ENCODE peak calls at places on chromosome 22, in six cellular contexts. One of them, this sample, is unnamed.

GRCh38 chr22:37330200-37331033 is 48.1 kb downstream of the CYTH4 start:
- DNase-seq in hippocampal formation: peak
- DNase-seq in stimulated activated CD8-positive, alpha-beta memory T cell treated with anti-CD3 and anti-CD28 coated beads, Interleukin-15, amount 100 ng/mL, for 24 hours: no peak
- DNase-seq in HTR-8/SVneo: no peak
- DNase-seq in endothelial cell: peak
- DNase-seq in NCI-H69: peak
- DNase-seq in this sample: no peak

GRCh38 chr22:46614070-46614931 is 5.9 kb upstream of the GRAMD4 start:
- DNase-seq in NCI-H69: no peak
- DNase-seq in HTR-8/SVneo: no peak
- DNase-seq in endothelial cell: no peak
- DNase-seq in hippocampal formation: no peak
- DNase-seq in stimulated activated CD8-positive, alpha-beta memory T cell treated with anti-CD3 and anti-CD28 coated beads, Interleukin-15, amount 100 ng/mL, for 24 hours: no peak
- DNase-seq in this sample: no peak

GRCh38 chr22:50258361-50259292 is 2.9 kb downstream of the MAPK12 start:
- DNase-seq in stimulated activated CD8-positive, alpha-beta memory T cell treated with anti-CD3 and anti-CD28 coated beads, Interleukin-15, amount 100 ng/mL, for 24 hours: no peak
- DNase-seq in hippocampal formation: no peak
- DNase-seq in NCI-H69: no peak
- DNase-seq in HTR-8/SVneo: no peak
- DNase-seq in endothelial cell: no peak
- DNase-seq in this sample: no peak

GRCh38 chr22:19713228-19713627 is 1.1 kb upstream of the SEPTIN5 start:
- DNase-seq in HTR-8/SVneo: no peak
- DNase-seq in stimulated activated CD8-positive, alpha-beta memory T cell treated with anti-CD3 and anti-CD28 coated beads, Interleukin-15, amount 100 ng/mL, for 24 hours: no peak
- DNase-seq in NCI-H69: no peak
- DNase-seq in hippocampal formation: no peak
- DNase-seq in endothelial cell: no peak
- DNase-seq in this sample: no peak

GRCh38 chr22:20536590-20537324 is 29.3 kb downstream of the MED15 start:
- DNase-seq in hippocampal formation: no peak
- DNase-seq in endothelial cell: no peak
- DNase-seq in stimulated activated CD8-positive, alpha-beta memory T cell treated with anti-CD3 and anti-CD28 coated beads, Interleukin-15, amount 100 ng/mL, for 24 hours: no peak
- DNase-seq in NCI-H69: peak
- DNase-seq in HTR-8/SVneo: no peak
- DNase-seq in this sample: no peak

GRCh38 chr22:21064917-21065864 is 19.4 kb downstream of the LRRC74B start:
- DNase-seq in HTR-8/SVneo: no peak
- DNase-seq in hippocampal formation: no peak
- DNase-seq in endothelial cell: no peak
- DNase-seq in NCI-H69: peak
- DNase-seq in stimulated activated CD8-positive, alpha-beta memory T cell treated with anti-CD3 and anti-CD28 coated beads, Interleukin-15, amount 100 ng/mL, for 24 hours: no peak
- DNase-seq in this sample: no peak

GRCh38 chr22:42010778-42011177 is 12.2 kb downstream of the WBP2NL start:
- DNase-seq in endothelial cell: no peak
- DNase-seq in HTR-8/SVneo: no peak
- DNase-seq in NCI-H69: no peak
- DNase-seq in hippocampal formation: no peak
- DNase-seq in stimulated activated CD8-positive, alpha-beta memory T cell treated with anti-CD3 and anti-CD28 coated beads, Interleukin-15, amount 100 ng/mL, for 24 hours: no peak
- DNase-seq in this sample: peak

GRCh38 chr22:32204856-32205722 is at the start of gene RFPL2:
- DNase-seq in hippocampal formation: peak
- DNase-seq in stimulated activated CD8-positive, alpha-beta memory T cell treated with anti-CD3 and anti-CD28 coated beads, Interleukin-15, amount 100 ng/mL, for 24 hours: no peak
- DNase-seq in NCI-H69: peak
- DNase-seq in HTR-8/SVneo: peak
- DNase-seq in endothelial cell: peak
- DNase-seq in this sample: no peak

GRCh38 chr22:33116846-33117547 is 58.8 kb upstream of the SYN3 start:
- DNase-seq in stimulated activated CD8-positive, alpha-beta memory T cell treated with anti-CD3 and anti-CD28 coated beads, Interleukin-15, amount 100 ng/mL, for 24 hours: no peak
- DNase-seq in hippocampal formation: no peak
- DNase-seq in endothelial cell: peak
- DNase-seq in NCI-H69: no peak
- DNase-seq in HTR-8/SVneo: no peak
- DNase-seq in this sample: no peak

GRCh38 chr22:46646531-46647211 is 26.5 kb downstream of the GRAMD4 start:
- DNase-seq in NCI-H69: no peak
- DNase-seq in hippocampal formation: no peak
- DNase-seq in endothelial cell: no peak
- DNase-seq in stimulated activated CD8-positive, alpha-beta memory T cell treated with anti-CD3 and anti-CD28 coated beads, Interleukin-15, amount 100 ng/mL, for 24 hours: no peak
- DNase-seq in HTR-8/SVneo: no peak
- DNase-seq in this sample: no peak

GRCh38 chr22:49938565-49939136 is 20.2 kb downstream of the CRELD2 start:
- DNase-seq in endothelial cell: no peak
- DNase-seq in NCI-H69: no peak
- DNase-seq in hippocampal formation: no peak
- DNase-seq in stimulated activated CD8-positive, alpha-beta memory T cell treated with anti-CD3 and anti-CD28 coated beads, Interleukin-15, amount 100 ng/mL, for 24 hours: no peak
- DNase-seq in HTR-8/SVneo: no peak
- DNase-seq in this sample: no peak

GRCh38 chr22:26792522-26792921 is 135.1 kb downstream of the MIAT start:
- DNase-seq in endothelial cell: no peak
- DNase-seq in HTR-8/SVneo: no peak
- DNase-seq in hippocampal formation: no peak
- DNase-seq in NCI-H69: no peak
- DNase-seq in stimulated activated CD8-positive, alpha-beta memory T cell treated with anti-CD3 and anti-CD28 coated beads, Interleukin-15, amount 100 ng/mL, for 24 hours: no peak
- DNase-seq in this sample: no peak

GRCh38 chr22:40215266-40215665 is 37.5 kb downstream of the TNRC6B start:
- DNase-seq in NCI-H69: peak
- DNase-seq in HTR-8/SVneo: no peak
- DNase-seq in stimulated activated CD8-positive, alpha-beta memory T cell treated with anti-CD3 and anti-CD28 coated beads, Interleukin-15, amount 100 ng/mL, for 24 hours: no peak
- DNase-seq in endothelial cell: no peak
- DNase-seq in hippocampal formation: peak
- DNase-seq in this sample: peak

GRCh38 chr22:38474003-38474607 is 6.2 kb downstream of the KDELR3 start:
- DNase-seq in NCI-H69: no peak
- DNase-seq in hippocampal formation: no peak
- DNase-seq in stimulated activated CD8-positive, alpha-beta memory T cell treated with anti-CD3 and anti-CD28 coated beads, Interleukin-15, amount 100 ng/mL, for 24 hours: no peak
- DNase-seq in HTR-8/SVneo: no peak
- DNase-seq in endothelial cell: no peak
- DNase-seq in this sample: no peak

GRCh38 chr22:20298803-20299735 is 20.8 kb downstream of the DGCR6L start:
- DNase-seq in endothelial cell: peak
- DNase-seq in HTR-8/SVneo: peak
- DNase-seq in NCI-H69: peak
- DNase-seq in hippocampal formation: no peak
- DNase-seq in stimulated activated CD8-positive, alpha-beta memory T cell treated with anti-CD3 and anti-CD28 coated beads, Interleukin-15, amount 100 ng/mL, for 24 hours: peak
- DNase-seq in this sample: peak

GRCh38 chr22:38739300-38740055 is 16.3 kb downstream of the SUN2 start:
- DNase-seq in HTR-8/SVneo: no peak
- DNase-seq in stimulated activated CD8-positive, alpha-beta memory T cell treated with anti-CD3 and anti-CD28 coated beads, Interleukin-15, amount 100 ng/mL, for 24 hours: no peak
- DNase-seq in endothelial cell: no peak
- DNase-seq in NCI-H69: no peak
- DNase-seq in hippocampal formation: no peak
- DNase-seq in this sample: no peak

GRCh38 chr22:26035523-26035922 is 133.7 kb upstream of the SEZ6L start:
- DNase-seq in HTR-8/SVneo: no peak
- DNase-seq in stimulated activated CD8-positive, alpha-beta memory T cell treated with anti-CD3 and anti-CD28 coated beads, Interleukin-15, amount 100 ng/mL, for 24 hours: no peak
- DNase-seq in endothelial cell: no peak
- DNase-seq in NCI-H69: no peak
- DNase-seq in hippocampal formation: no peak
- DNase-seq in this sample: no peak

GRCh38 chr22:44884968-44885805 is 124.6 kb downstream of the PHF21B start:
- DNase-seq in HTR-8/SVneo: peak
- DNase-seq in hippocampal formation: no peak
- DNase-seq in NCI-H69: peak
- DNase-seq in stimulated activated CD8-positive, alpha-beta memory T cell treated with anti-CD3 and anti-CD28 coated beads, Interleukin-15, amount 100 ng/mL, for 24 hours: no peak
- DNase-seq in endothelial cell: no peak
- DNase-seq in this sample: no peak

GRCh38 chr22:24983151-24983550 is 30.6 kb downstream of the KIAA1671 start:
- DNase-seq in NCI-H69: no peak
- DNase-seq in endothelial cell: no peak
- DNase-seq in HTR-8/SVneo: no peak
- DNase-seq in stimulated activated CD8-positive, alpha-beta memory T cell treated with anti-CD3 and anti-CD28 coated beads, Interleukin-15, amount 100 ng/mL, for 24 hours: no peak
- DNase-seq in hippocampal formation: no peak
- DNase-seq in this sample: no peak

GRCh38 chr22:24965822-24966626 is 13.5 kb downstream of the KIAA1671 start:
- DNase-seq in stimulated activated CD8-positive, alpha-beta memory T cell treated with anti-CD3 and anti-CD28 coated beads, Interleukin-15, amount 100 ng/mL, for 24 hours: no peak
- DNase-seq in hippocampal formation: no peak
- DNase-seq in HTR-8/SVneo: no peak
- DNase-seq in NCI-H69: peak
- DNase-seq in endothelial cell: no peak
- DNase-seq in this sample: no peak

GRCh38 chr22:22720201-22720723 is 75.8 kb downstream of the GGTLC2 start:
- DNase-seq in HTR-8/SVneo: no peak
- DNase-seq in endothelial cell: peak
- DNase-seq in stimulated activated CD8-positive, alpha-beta memory T cell treated with anti-CD3 and anti-CD28 coated beads, Interleukin-15, amount 100 ng/mL, for 24 hours: no peak
- DNase-seq in hippocampal formation: peak
- DNase-seq in NCI-H69: peak
- DNase-seq in this sample: no peak

GRCh38 chr22:27217154-27217553 is 559.8 kb downstream of the MIAT start:
- DNase-seq in endothelial cell: no peak
- DNase-seq in HTR-8/SVneo: no peak
- DNase-seq in stimulated activated CD8-positive, alpha-beta memory T cell treated with anti-CD3 and anti-CD28 coated beads, Interleukin-15, amount 100 ng/mL, for 24 hours: no peak
- DNase-seq in hippocampal formation: no peak
- DNase-seq in NCI-H69: no peak
- DNase-seq in this sample: no peak

GRCh38 chr22:31105282-31105929 is 2.0 kb downstream of the SELENOM start:
- DNase-seq in HTR-8/SVneo: no peak
- DNase-seq in stimulated activated CD8-positive, alpha-beta memory T cell treated with anti-CD3 and anti-CD28 coated beads, Interleukin-15, amount 100 ng/mL, for 24 hours: no peak
- DNase-seq in endothelial cell: no peak
- DNase-seq in hippocampal formation: no peak
- DNase-seq in NCI-H69: no peak
- DNase-seq in this sample: no peak

GRCh38 chr22:20724676-20725454 is 49.0 kb upstream of the SERPIND1 start:
- DNase-seq in stimulated activated CD8-positive, alpha-beta memory T cell treated with anti-CD3 and anti-CD28 coated beads, Interleukin-15, amount 100 ng/mL, for 24 hours: no peak
- DNase-seq in hippocampal formation: no peak
- DNase-seq in endothelial cell: no peak
- DNase-seq in HTR-8/SVneo: no peak
- DNase-seq in NCI-H69: no peak
- DNase-seq in this sample: no peak

GRCh38 chr22:33793464-33793863 is 126.8 kb downstream of the LARGE1 start:
- DNase-seq in HTR-8/SVneo: no peak
- DNase-seq in hippocampal formation: peak
- DNase-seq in stimulated activated CD8-positive, alpha-beta memory T cell treated with anti-CD3 and anti-CD28 coated beads, Interleukin-15, amount 100 ng/mL, for 24 hours: no peak
- DNase-seq in NCI-H69: no peak
- DNase-seq in endothelial cell: no peak
- DNase-seq in this sample: no peak

GRCh38 chr22:27100789-27101188 is 443.4 kb downstream of the MIAT start:
- DNase-seq in NCI-H69: no peak
- DNase-seq in hippocampal formation: no peak
- DNase-seq in HTR-8/SVneo: no peak
- DNase-seq in endothelial cell: peak
- DNase-seq in stimulated activated CD8-positive, alpha-beta memory T cell treated with anti-CD3 and anti-CD28 coated beads, Interleukin-15, amount 100 ng/mL, for 24 hours: no peak
- DNase-seq in this sample: peak

GRCh38 chr22:28779833-28780232 is 7.3 kb downstream of the CCDC117 start:
- DNase-seq in NCI-H69: no peak
- DNase-seq in endothelial cell: no peak
- DNase-seq in hippocampal formation: no peak
- DNase-seq in stimulated activated CD8-positive, alpha-beta memory T cell treated with anti-CD3 and anti-CD28 coated beads, Interleukin-15, amount 100 ng/mL, for 24 hours: no peak
- DNase-seq in HTR-8/SVneo: no peak
- DNase-seq in this sample: no peak

GRCh38 chr22:49323751-49324415 is 503.8 kb downstream of the BRD1 start:
- DNase-seq in hippocampal formation: no peak
- DNase-seq in HTR-8/SVneo: no peak
- DNase-seq in endothelial cell: no peak
- DNase-seq in NCI-H69: no peak
- DNase-seq in stimulated activated CD8-positive, alpha-beta memory T cell treated with anti-CD3 and anti-CD28 coated beads, Interleukin-15, amount 100 ng/mL, for 24 hours: no peak
- DNase-seq in this sample: peak

GRCh38 chr22:38699784-38700183 is 959 bp downstream of the JOSD1 start:
- DNase-seq in NCI-H69: peak
- DNase-seq in endothelial cell: no peak
- DNase-seq in HTR-8/SVneo: no peak
- DNase-seq in stimulated activated CD8-positive, alpha-beta memory T cell treated with anti-CD3 and anti-CD28 coated beads, Interleukin-15, amount 100 ng/mL, for 24 hours: no peak
- DNase-seq in hippocampal formation: no peak
- DNase-seq in this sample: no peak

GRCh38 chr22:50157976-50158375 is 12.6 kb upstream of the PANX2 start:
- DNase-seq in HTR-8/SVneo: no peak
- DNase-seq in endothelial cell: no peak
- DNase-seq in stimulated activated CD8-positive, alpha-beta memory T cell treated with anti-CD3 and anti-CD28 coated beads, Interleukin-15, amount 100 ng/mL, for 24 hours: no peak
- DNase-seq in NCI-H69: peak
- DNase-seq in hippocampal formation: no peak
- DNase-seq in this sample: peak

GRCh38 chr22:26903030-26903856 is 245.9 kb downstream of the MIAT start:
- DNase-seq in hippocampal formation: no peak
- DNase-seq in NCI-H69: peak
- DNase-seq in HTR-8/SVneo: no peak
- DNase-seq in endothelial cell: peak
- DNase-seq in stimulated activated CD8-positive, alpha-beta memory T cell treated with anti-CD3 and anti-CD28 coated beads, Interleukin-15, amount 100 ng/mL, for 24 hours: no peak
- DNase-seq in this sample: no peak

GRCh38 chr22:45320326-45320976 is 10.7 kb downstream of the FAM118A start:
- DNase-seq in NCI-H69: no peak
- DNase-seq in hippocampal formation: no peak
- DNase-seq in endothelial cell: no peak
- DNase-seq in HTR-8/SVneo: no peak
- DNase-seq in stimulated activated CD8-positive, alpha-beta memory T cell treated with anti-CD3 and anti-CD28 coated beads, Interleukin-15, amount 100 ng/mL, for 24 hours: no peak
- DNase-seq in this sample: no peak

GRCh38 chr22:42868751-42869251 is 11.7 kb upstream of the ARFGAP3 start:
- DNase-seq in HTR-8/SVneo: no peak
- DNase-seq in stimulated activated CD8-positive, alpha-beta memory T cell treated with anti-CD3 and anti-CD28 coated beads, Interleukin-15, amount 100 ng/mL, for 24 hours: no peak
- DNase-seq in NCI-H69: no peak
- DNase-seq in hippocampal formation: no peak
- DNase-seq in endothelial cell: no peak
- DNase-seq in this sample: no peak

GRCh38 chr22:30946354-30946753 is 22.2 kb downstream of the MORC2 start:
- DNase-seq in NCI-H69: no peak
- DNase-seq in hippocampal formation: no peak
- DNase-seq in endothelial cell: no peak
- DNase-seq in stimulated activated CD8-positive, alpha-beta memory T cell treated with anti-CD3 and anti-CD28 coated beads, Interleukin-15, amount 100 ng/mL, for 24 hours: no peak
- DNase-seq in HTR-8/SVneo: no peak
- DNase-seq in this sample: no peak

GRCh38 chr22:22086501-22087158 is 104.0 kb upstream of the TOP3B start:
- DNase-seq in endothelial cell: no peak
- DNase-seq in hippocampal formation: no peak
- DNase-seq in HTR-8/SVneo: no peak
- DNase-seq in stimulated activated CD8-positive, alpha-beta memory T cell treated with anti-CD3 and anti-CD28 coated beads, Interleukin-15, amount 100 ng/mL, for 24 hours: no peak
- DNase-seq in NCI-H69: no peak
- DNase-seq in this sample: no peak

This sample was measured in type B pancreatic cell.